ENCODE peak calls at places on chromosomes 3 and 15, in five cellular contexts. X is heart left ventricle, H is NCI-H460, N is esophagus squamous epithelium, M is left colon. P is an unnamed sample.

GRCh38 chr3:147383617-147384016 is 22.7 kb downstream of the ZIC4 start:
- DNase-seq in M (no peak), N (no peak), X (no peak), H (no peak), P (peak)

GRCh38 chr15:100309984-100310291 is 31.8 kb downstream of the ADAMTS17 start:
- DNase-seq in M (no peak), X (no peak), H (no peak), N (no peak), P (no peak)

GRCh38 chr3:46970391-46971091 is 6.0 kb downstream of the CCDC12 start:
- DNase-seq in M (no peak), X (peak), H (no peak), N (no peak), P (no peak)

GRCh38 chr3:53140575-53141467 is 10.6 kb upstream of the RFT1 start:
- DNase-seq in M (no peak), X (no peak), N (no peak), H (no peak), P (peak)

GRCh38 chr3:185656321-185656840 is 70.3 kb downstream of the SENP2 start:
- DNase-seq in X (peak), M (no peak), H (no peak), N (no peak), P (no peak)

GRCh38 chr15:52020253-52021085 is 1.4 kb downstream of the MAPK6 start:
- DNase-seq in N (no peak), X (no peak), H (no peak), M (no peak), P (peak)

GRCh38 chr3:37466660-37467359 is 292.4 kb upstream of the LRRFIP2 start:
- DNase-seq in H (no peak), M (no peak), N (no peak), X (peak), P (no peak)

GRCh38 chr3:196947136-196947859 is 5.0 kb upstream of the NCBP2 start:
- DNase-seq in H (no peak), X (no peak), M (no peak), N (no peak), P (no peak)

GRCh38 chr15:42491540-42492225 is 742 bp upstream of the ZNF106 start:
- DNase-seq in M (no peak), X (no peak), H (peak), N (no peak), P (no peak)

GRCh38 chr15:77074350-77074749 is 3.4 kb upstream of the TSPAN3 start:
- DNase-seq in H (no peak), M (no peak), X (no peak), N (no peak), P (no peak)

GRCh38 chr3:98791341-98792325 is 28.5 kb downstream of the ST3GAL6 start:
- DNase-seq in N (no peak), X (no peak), H (no peak), M (no peak), P (peak)

GRCh38 chr3:71152892-71153265 is 430.6 kb downstream of the FOXP1 start:
- DNase-seq in N (no peak), X (no peak), H (no peak), M (peak), P (no peak)

GRCh38 chr3:178083906-178084823 is 452.1 kb upstream of the KCNMB2 start:
- DNase-seq in N (no peak), X (no peak), M (no peak), H (peak), P (peak)

GRCh38 chr3:186151077-186151971 is 42.4 kb upstream of the ETV5 start:
- DNase-seq in H (no peak), M (no peak), X (no peak), N (no peak), P (no peak)

GRCh38 chr15:80436511-80437307 is 32.5 kb downstream of the ARNT2 start:
- DNase-seq in X (no peak), M (no peak), H (no peak), N (no peak), P (no peak)

GRCh38 chr3:99702953-99703352 is 64.6 kb downstream of the COL8A1 start:
- DNase-seq in H (no peak), N (no peak), X (no peak), M (no peak), P (no peak)

GRCh38 chr3:160869825-160870224 is 113.8 kb downstream of the PPM1L start:
- DNase-seq in N (no peak), H (no peak), X (peak), M (no peak), P (peak)

GRCh38 chr15:37880835-37881153 is 53.6 kb upstream of the TMCO5A start:
- DNase-seq in X (no peak), M (no peak), H (no peak), N (no peak), P (no peak)

GRCh38 chr3:160260587-160261270 is 35.5 kb downstream of the C3orf80 start:
- DNase-seq in H (no peak), M (no peak), N (no peak), X (no peak), P (no peak)

GRCh38 chr15:39589193-39589814 is 8.4 kb downstream of the THBS1 start:
- DNase-seq in X (no peak), M (no peak), N (no peak), H (no peak), P (peak)

GRCh38 chr15:51203797-51204196 is 109.1 kb upstream of the TNFAIP8L3 start:
- DNase-seq in M (no peak), N (no peak), X (no peak), H (no peak), P (peak)